ENCODE peak calls at places on chromosomes 7 and 10, in six cellular contexts. Z, R, M, I, N and P are unnamed samples.

GRCh38 chr10:51422311-51423120 is 276.9 kb downstream of the CSTF2T start:
- DNase-seq in Z (peak; percentile 50), R (peak; percentile 65), M (peak; percentile 69), I (peak; percentile 1), N (peak; percentile 37), P (no peak)

GRCh38 chr10:49359349-49360231 is 36.3 kb downstream of the DRGX start:
- DNase-seq in Z (peak; percentile 50), R (no peak), M (no peak), I (no peak), N (no peak), P (no peak)

GRCh38 chr7:119936876-119937275 is 336.1 kb upstream of the KCND2 start:
- DNase-seq in Z (no peak), R (no peak), M (no peak), I (no peak), N (no peak), P (no peak)

GRCh38 chr10:62735464-62736188 is 68.9 kb upstream of the ADO start:
- DNase-seq in Z (no peak), R (peak; percentile 49), M (no peak), I (no peak), N (no peak), P (no peak)

GRCh38 chr7:47310020-47310419 is 271.9 kb downstream of the TNS3 start:
- DNase-seq in Z (no peak), R (no peak), M (no peak), I (no peak), N (peak; percentile 43), P (no peak)

GRCh38 chr7:131027287-131027773 is 293.3 kb upstream of the KLF14 start:
- DNase-seq in Z (no peak), R (peak; percentile 81), M (no peak), I (no peak), N (no peak), P (no peak)

GRCh38 chr10:96588601-96589419 is 2.0 kb upstream of the TM9SF3 start:
- DNase-seq in Z (no peak), R (peak; percentile 42), M (peak; percentile 65), I (no peak), N (no peak), P (no peak)

GRCh38 chr10:107814865-107815487 is 650.5 kb upstream of the SORCS1 start:
- DNase-seq in Z (peak; percentile 68), R (peak; percentile 63), M (peak; percentile 71), I (peak; percentile 32), N (peak; percentile 38), P (no peak)

GRCh38 chr10:27724287-27724686 is 21.3 kb downstream of the MKX start:
- DNase-seq in Z (no peak), R (no peak), M (no peak), I (no peak), N (no peak), P (no peak)

GRCh38 chr10:89301231-89301630 is 615 bp upstream of the IFIT2 start:
- DNase-seq in Z (no peak), R (peak; percentile 60), M (peak; percentile 54), I (peak; percentile 52), N (peak; percentile 79), P (no peak)

GRCh38 chr7:41695661-41696322 is 7.1 kb downstream of the INHBA start:
- DNase-seq in Z (no peak), R (no peak), M (no peak), I (no peak), N (no peak), P (no peak)

GRCh38 chr7:30173058-30173897 is 38.5 kb downstream of the MTURN start:
- DNase-seq in Z (no peak), R (peak; percentile 84), M (no peak), I (no peak), N (peak; percentile 95), P (peak; percentile 84)

GRCh38 chr10:2925631-2926030 is 141.7 kb upstream of the PFKP start:
- DNase-seq in Z (peak; percentile 17), R (peak; percentile 70), M (peak; percentile 11), I (peak; percentile 42), N (no peak), P (no peak)

GRCh38 chr10:104780165-104780564 is 139.1 kb downstream of the SORCS3 start:
- DNase-seq in Z (no peak), R (no peak), M (no peak), I (no peak), N (no peak), P (no peak)

GRCh38 chr10:87659571-87660483 is at the start of gene PAPSS2:
- DNase-seq in Z (peak; percentile 55), R (no peak), M (peak; percentile 58), I (no peak), N (no peak), P (peak; percentile 83)

GRCh38 chr10:29266641-29267040 is 22.2 kb upstream of the LYZL1 start:
- DNase-seq in Z (no peak), R (no peak), M (no peak), I (no peak), N (peak; percentile 17), P (no peak)

GRCh38 chr10:89478085-89478738 is 57.2 kb downstream of the SLC16A12 start:
- DNase-seq in Z (no peak), R (no peak), M (no peak), I (no peak), N (no peak), P (no peak)

GRCh38 chr10:33652870-33653269 is 318.4 kb upstream of the NRP1 start:
- DNase-seq in Z (no peak), R (no peak), M (no peak), I (no peak), N (no peak), P (no peak)

GRCh38 chr7:54722026-54722425 is 37.0 kb downstream of the SEC61G start:
- DNase-seq in Z (no peak), R (no peak), M (no peak), I (no peak), N (no peak), P (no peak)

GRCh38 chr10:50576245-50576815 is 47.4 kb downstream of the SGMS1 start:
- DNase-seq in Z (no peak), R (no peak), M (no peak), I (no peak), N (peak; percentile 94), P (no peak)

GRCh38 chr7:44460325-44460724 is 30.1 kb downstream of the NUDCD3 start:
- DNase-seq in Z (no peak), R (peak; percentile 80), M (peak; percentile 58), I (peak; percentile 31), N (no peak), P (peak; percentile 10)

GRCh38 chr7:157540020-157540419 is 203.2 kb downstream of the DNAJB6 start:
- DNase-seq in Z (no peak), R (no peak), M (no peak), I (no peak), N (no peak), P (no peak)

GRCh38 chr7:106344206-106344605 is 59.4 kb upstream of the NAMPT start:
- DNase-seq in Z (no peak), R (no peak), M (no peak), I (no peak), N (no peak), P (no peak)

GRCh38 chr10:121732676-121733445 is 134.6 kb upstream of the FGFR2 start:
- DNase-seq in Z (no peak), R (no peak), M (no peak), I (no peak), N (no peak), P (no peak)

GRCh38 chr7:41045556-41046123 is 657.2 kb downstream of the INHBA start:
- DNase-seq in Z (no peak), R (no peak), M (peak; percentile 35), I (no peak), N (no peak), P (no peak)

GRCh38 chr10:35219292-35219691 is 92.6 kb downstream of the CREM start:
- DNase-seq in Z (no peak), R (no peak), M (no peak), I (no peak), N (no peak), P (no peak)

GRCh38 chr7:24980695-24981543 is 941 bp upstream of the OSBPL3 start:
- DNase-seq in Z (no peak), R (peak; percentile 80), M (peak; percentile 73), I (no peak), N (no peak), P (no peak)

GRCh38 chr7:114663502-114663901 is 248.9 kb downstream of the FOXP2 start:
- DNase-seq in Z (no peak), R (peak; percentile 42), M (peak; percentile 63), I (no peak), N (peak; percentile 22), P (no peak)

GRCh38 chr7:43462836-43463235 is 120.1 kb upstream of the STK17A start:
- DNase-seq in Z (no peak), R (no peak), M (no peak), I (no peak), N (no peak), P (no peak)

GRCh38 chr10:121007264-121007663 is 156.1 kb downstream of the WDR11 start:
- DNase-seq in Z (no peak), R (no peak), M (no peak), I (no peak), N (no peak), P (no peak)

GRCh38 chr10:31745612-31746376 is 182.8 kb downstream of the ARHGAP12 start:
- DNase-seq in Z (no peak), R (no peak), M (no peak), I (no peak), N (no peak), P (no peak)

GRCh38 chr7:15459018-15459621 is 102.7 kb downstream of the AGMO start:
- DNase-seq in Z (no peak), R (no peak), M (no peak), I (no peak), N (no peak), P (no peak)

GRCh38 chr10:45421231-45422097 is 47.4 kb downstream of the ALOX5 start:
- DNase-seq in Z (no peak), R (no peak), M (no peak), I (no peak), N (no peak), P (no peak)

GRCh38 chr7:55775051-55775420 is 87.5 kb downstream of the SEPTIN14 start:
- DNase-seq in Z (no peak), R (no peak), M (no peak), I (no peak), N (no peak), P (no peak)

GRCh38 chr7:93178213-93178612 is 30.0 kb upstream of the SAMD9L start:
- DNase-seq in Z (no peak), R (peak; percentile 41), M (peak; percentile 13), I (peak; percentile 2), N (no peak), P (no peak)

GRCh38 chr10:128421731-128422130 is 295.5 kb upstream of the MKI67 start:
- DNase-seq in Z (no peak), R (no peak), M (no peak), I (no peak), N (no peak), P (no peak)

GRCh38 chr7:123715793-123716192 is 33.0 kb downstream of the WASL start:
- DNase-seq in Z (no peak), R (no peak), M (peak; percentile 21), I (no peak), N (no peak), P (no peak)

GRCh38 chr10:97914837-97915211 is 65.2 kb downstream of the GOLGA7B start:
- DNase-seq in Z (peak; percentile 85), R (peak; percentile 84), M (peak; percentile 70), I (no peak), N (peak; percentile 54), P (peak; percentile 83)

GRCh38 chr10:70403483-70404035 is 386 bp upstream of the EIF4EBP2 start:
- DNase-seq in Z (no peak), R (no peak), M (no peak), I (no peak), N (no peak), P (no peak)

GRCh38 chr7:155653773-155654172 is 9.3 kb downstream of the RBM33 start:
- DNase-seq in Z (no peak), R (no peak), M (no peak), I (no peak), N (no peak), P (no peak)